ENCODE peak calls at places on chromosomes 7 and 10, in six cellular contexts. One of them, this sample, is unnamed.

GRCh38 chr10:30489291-30489823 is 55.4 kb downstream of the MAP3K8 start:
- DNase-seq in astrocyte: no peak
- DNase-seq in B cell: no peak
- DNase-seq in pancreas: no peak
- DNase-seq in adrenal gland: no peak
- DNase-seq in right lobe of liver: no peak
- DNase-seq in this sample: no peak

GRCh38 chr10:102633282-102633681 is 11.0 kb upstream of the TRIM8 start:
- DNase-seq in astrocyte: peak
- DNase-seq in B cell: no peak
- DNase-seq in pancreas: no peak
- DNase-seq in adrenal gland: peak
- DNase-seq in right lobe of liver: no peak
- DNase-seq in this sample: no peak

GRCh38 chr7:134714791-134715190 is 64.6 kb upstream of the CALD1 start:
- DNase-seq in astrocyte: no peak
- DNase-seq in B cell: no peak
- DNase-seq in pancreas: no peak
- DNase-seq in adrenal gland: no peak
- DNase-seq in right lobe of liver: no peak
- DNase-seq in this sample: no peak

GRCh38 chr10:89563861-89564478 is 28.6 kb upstream of the SLC16A12 start:
- DNase-seq in astrocyte: peak
- DNase-seq in B cell: peak
- DNase-seq in pancreas: no peak
- DNase-seq in adrenal gland: no peak
- DNase-seq in right lobe of liver: no peak
- DNase-seq in this sample: no peak

GRCh38 chr7:93044147-93044810 is 73.5 kb downstream of the SAMD9 start:
- DNase-seq in astrocyte: peak
- DNase-seq in B cell: no peak
- DNase-seq in pancreas: no peak
- DNase-seq in adrenal gland: no peak
- DNase-seq in right lobe of liver: no peak
- DNase-seq in this sample: no peak

GRCh38 chr10:34183397-34183796 is 631.7 kb downstream of the PARD3 start:
- DNase-seq in astrocyte: no peak
- DNase-seq in B cell: no peak
- DNase-seq in pancreas: no peak
- DNase-seq in adrenal gland: no peak
- DNase-seq in right lobe of liver: no peak
- DNase-seq in this sample: no peak

GRCh38 chr10:59362184-59362966 is at the start of gene FAM13C:
- DNase-seq in astrocyte: peak
- DNase-seq in B cell: peak
- DNase-seq in pancreas: peak
- DNase-seq in adrenal gland: peak
- DNase-seq in right lobe of liver: peak
- DNase-seq in this sample: peak

GRCh38 chr7:100892364-100893317 is 3.0 kb downstream of the ACHE start:
- DNase-seq in astrocyte: no peak
- DNase-seq in B cell: no peak
- DNase-seq in pancreas: peak
- DNase-seq in adrenal gland: no peak
- DNase-seq in right lobe of liver: no peak
- DNase-seq in this sample: no peak

GRCh38 chr7:136325578-136325977 is 348.4 kb upstream of the MTPN start:
- DNase-seq in astrocyte: no peak
- DNase-seq in B cell: no peak
- DNase-seq in pancreas: no peak
- DNase-seq in adrenal gland: no peak
- DNase-seq in right lobe of liver: no peak
- DNase-seq in this sample: no peak

GRCh38 chr7:2030475-2031456 is 202.0 kb downstream of the MAD1L1 start:
- DNase-seq in astrocyte: no peak
- DNase-seq in B cell: peak
- DNase-seq in pancreas: peak
- DNase-seq in adrenal gland: no peak
- DNase-seq in right lobe of liver: peak
- DNase-seq in this sample: no peak

GRCh38 chr7:31068006-31068675 is 16.0 kb downstream of the ADCYAP1R1 start:
- DNase-seq in astrocyte: no peak
- DNase-seq in B cell: no peak
- DNase-seq in pancreas: no peak
- DNase-seq in adrenal gland: no peak
- DNase-seq in right lobe of liver: no peak
- DNase-seq in this sample: no peak

GRCh38 chr10:49751636-49752510 is 10.2 kb downstream of the OGDHL start:
- DNase-seq in astrocyte: no peak
- DNase-seq in B cell: no peak
- DNase-seq in pancreas: no peak
- DNase-seq in adrenal gland: no peak
- DNase-seq in right lobe of liver: no peak
- DNase-seq in this sample: no peak

GRCh38 chr10:21297525-21298383 is 227.7 kb downstream of the SKIDA1 start:
- DNase-seq in astrocyte: no peak
- DNase-seq in B cell: no peak
- DNase-seq in pancreas: no peak
- DNase-seq in adrenal gland: no peak
- DNase-seq in right lobe of liver: no peak
- DNase-seq in this sample: no peak

GRCh38 chr7:74542558-74543117 is 88.9 kb downstream of the GTF2IRD1 start:
- DNase-seq in astrocyte: no peak
- DNase-seq in B cell: no peak
- DNase-seq in pancreas: no peak
- DNase-seq in adrenal gland: no peak
- DNase-seq in right lobe of liver: no peak
- DNase-seq in this sample: no peak

GRCh38 chr7:148697950-148698396 is 730 bp upstream of the CUL1 start:
- DNase-seq in astrocyte: no peak
- DNase-seq in B cell: no peak
- DNase-seq in pancreas: no peak
- DNase-seq in adrenal gland: no peak
- DNase-seq in right lobe of liver: no peak
- DNase-seq in this sample: no peak

GRCh38 chr7:139735912-139736595 is 41.7 kb downstream of the HIPK2 start:
- DNase-seq in astrocyte: no peak
- DNase-seq in B cell: no peak
- DNase-seq in pancreas: no peak
- DNase-seq in adrenal gland: no peak
- DNase-seq in right lobe of liver: no peak
- DNase-seq in this sample: no peak

GRCh38 chr7:143892527-143893300 is 9.3 kb downstream of the TCAF1 start:
- DNase-seq in astrocyte: peak
- DNase-seq in B cell: no peak
- DNase-seq in pancreas: no peak
- DNase-seq in adrenal gland: no peak
- DNase-seq in right lobe of liver: no peak
- DNase-seq in this sample: no peak

GRCh38 chr7:122628651-122629411 is 70.1 kb downstream of the RNF133 start:
- DNase-seq in astrocyte: peak
- DNase-seq in B cell: no peak
- DNase-seq in pancreas: no peak
- DNase-seq in adrenal gland: no peak
- DNase-seq in right lobe of liver: no peak
- DNase-seq in this sample: no peak

GRCh38 chr7:132776105-132776504 is 199.8 kb upstream of the PLXNA4 start:
- DNase-seq in astrocyte: no peak
- DNase-seq in B cell: no peak
- DNase-seq in pancreas: no peak
- DNase-seq in adrenal gland: no peak
- DNase-seq in right lobe of liver: no peak
- DNase-seq in this sample: peak

GRCh38 chr10:77874872-77875271 is 51.7 kb downstream of the DLG5 start:
- DNase-seq in astrocyte: no peak
- DNase-seq in B cell: no peak
- DNase-seq in pancreas: no peak
- DNase-seq in adrenal gland: no peak
- DNase-seq in right lobe of liver: no peak
- DNase-seq in this sample: no peak

GRCh38 chr7:35906191-35906908 is 105.5 kb downstream of the SEPTIN7 start:
- DNase-seq in astrocyte: peak
- DNase-seq in B cell: peak
- DNase-seq in pancreas: no peak
- DNase-seq in adrenal gland: peak
- DNase-seq in right lobe of liver: no peak
- DNase-seq in this sample: no peak

DNA sequence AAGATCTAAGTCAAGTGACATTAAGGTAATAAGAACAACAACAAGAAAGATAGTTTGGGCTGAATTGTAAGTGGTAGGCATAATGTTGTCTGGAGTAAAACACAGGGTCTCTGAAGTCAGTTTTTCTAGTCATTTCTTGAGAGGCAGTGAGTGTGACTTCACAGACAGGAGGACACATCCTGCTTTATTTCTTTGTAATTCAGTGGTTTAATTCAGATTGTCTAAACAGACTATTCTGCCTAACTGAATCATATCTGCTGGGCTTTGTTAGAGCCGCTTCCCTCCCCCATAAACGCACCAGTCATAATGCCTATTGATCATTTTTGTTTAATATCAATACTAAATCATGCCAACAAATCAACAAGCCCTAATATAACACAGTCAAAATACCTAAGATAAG is 46.8 kb downstream of the AGK start:
- DNase-seq in astrocyte: no peak
- DNase-seq in B cell: no peak
- DNase-seq in pancreas: no peak
- DNase-seq in adrenal gland: no peak
- DNase-seq in right lobe of liver: no peak
- DNase-seq in this sample: no peak
- TF ChIP-seq CTCF in astrocyte: no peak
- TF ChIP-seq CTCF in B cell: no peak
- TF ChIP-seq CTCF in pancreas: no peak
- TF ChIP-seq CTCF in adrenal gland: no peak
- TF ChIP-seq CTCF in right lobe of liver: no peak
- TF ChIP-seq CTCF in this sample: no peak

GRCh38 chr10:69861251-69862240 is 59.8 kb downstream of the COL13A1 start:
- DNase-seq in astrocyte: peak
- DNase-seq in B cell: no peak
- DNase-seq in pancreas: no peak
- DNase-seq in adrenal gland: peak
- DNase-seq in right lobe of liver: no peak
- DNase-seq in this sample: no peak
- TF ChIP-seq CTCF in astrocyte: peak
- TF ChIP-seq CTCF in B cell: no peak
- TF ChIP-seq CTCF in pancreas: peak
- TF ChIP-seq CTCF in adrenal gland: no peak
- TF ChIP-seq CTCF in right lobe of liver: peak
- TF ChIP-seq CTCF in this sample: peak

DNA sequence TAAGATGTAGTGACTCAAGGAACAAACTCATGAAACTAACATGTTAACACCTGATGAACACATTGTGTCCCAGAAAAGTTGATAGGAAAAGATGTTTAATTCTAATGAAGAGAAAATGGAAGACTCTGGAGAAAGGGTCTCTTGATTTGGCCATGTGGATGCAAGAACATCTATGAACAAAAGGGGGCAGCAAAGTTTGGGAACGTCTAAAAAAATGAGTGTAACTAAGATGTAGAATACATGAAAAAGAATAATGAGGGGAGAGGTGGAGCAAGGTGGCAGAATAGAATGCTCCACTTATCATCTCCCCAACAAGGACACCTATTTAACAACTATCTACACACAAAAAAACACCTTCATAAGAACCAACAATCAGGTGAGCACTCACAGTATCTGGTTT is 805.1 kb downstream of the TNS3 start:
- DNase-seq in astrocyte: no peak
- DNase-seq in B cell: no peak
- DNase-seq in pancreas: no peak
- DNase-seq in adrenal gland: no peak
- DNase-seq in right lobe of liver: no peak
- DNase-seq in this sample: no peak
- TF ChIP-seq CTCF in astrocyte: peak
- TF ChIP-seq CTCF in B cell: no peak
- TF ChIP-seq CTCF in pancreas: no peak
- TF ChIP-seq CTCF in adrenal gland: peak
- TF ChIP-seq CTCF in right lobe of liver: peak
- TF ChIP-seq CTCF in this sample: peak

GRCh38 chr7:151057737-151057988 is at the start of gene CDK5:
- DNase-seq in astrocyte: no peak
- DNase-seq in B cell: no peak
- DNase-seq in pancreas: no peak
- DNase-seq in adrenal gland: no peak
- DNase-seq in right lobe of liver: no peak
- DNase-seq in this sample: no peak

GRCh38 chr7:151059362-151060112 is at the start of gene SLC4A2:
- DNase-seq in astrocyte: no peak
- DNase-seq in B cell: peak
- DNase-seq in pancreas: peak
- DNase-seq in adrenal gland: peak
- DNase-seq in right lobe of liver: peak
- DNase-seq in this sample: no peak

GRCh38 chr7:151058766-151059361 is 525 bp upstream of the SLC4A2 start:
- DNase-seq in astrocyte: peak
- DNase-seq in B cell: no peak
- DNase-seq in pancreas: no peak
- DNase-seq in adrenal gland: no peak
- DNase-seq in right lobe of liver: no peak
- DNase-seq in this sample: no peak

GRCh38 chr7:151057038-151057736 is 510 bp downstream of the CDK5 start:
- DNase-seq in astrocyte: no peak
- DNase-seq in B cell: no peak
- DNase-seq in pancreas: no peak
- DNase-seq in adrenal gland: no peak
- DNase-seq in right lobe of liver: no peak
- DNase-seq in this sample: no peak

DNA sequence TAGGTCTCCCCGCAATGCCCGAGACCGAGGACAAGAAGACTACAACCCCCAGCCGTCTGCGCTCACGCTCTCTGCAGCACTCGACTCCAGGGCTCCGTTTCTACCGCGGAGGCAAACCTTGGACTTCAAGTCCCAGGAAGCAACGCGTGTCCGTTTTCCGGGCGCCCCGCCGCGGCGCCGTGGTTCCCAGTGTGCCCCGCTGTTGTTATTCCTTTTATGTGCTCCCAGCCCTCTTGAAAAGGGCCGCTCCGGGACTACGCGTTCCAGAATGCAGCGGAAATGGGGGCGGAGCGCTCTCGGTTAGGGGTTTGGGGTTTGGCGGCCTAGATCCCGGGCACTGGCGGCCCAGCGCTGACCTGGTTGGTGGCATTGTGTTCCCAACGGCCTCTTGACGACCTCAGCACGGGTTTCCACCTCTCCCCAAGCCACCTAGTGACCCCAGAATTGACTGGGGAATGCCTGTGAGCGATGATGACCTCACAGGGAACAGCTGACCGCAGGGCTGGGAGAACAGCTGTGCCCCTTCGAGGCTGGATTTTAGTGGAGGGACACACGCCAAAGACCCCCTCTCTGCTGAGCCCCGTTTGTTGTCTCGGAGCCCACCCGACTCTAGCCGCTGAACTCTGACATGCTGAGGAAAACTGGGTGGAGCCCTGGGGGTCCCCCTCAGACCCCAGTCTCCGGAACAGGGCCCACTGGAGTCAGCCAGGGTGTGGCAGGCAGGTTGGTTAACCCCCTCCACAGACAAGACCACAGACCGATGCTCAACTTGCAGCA is 480 bp upstream of the CDK5 start:
- DNase-seq in astrocyte: peak
- DNase-seq in B cell: peak
- DNase-seq in pancreas: peak
- DNase-seq in adrenal gland: peak
- DNase-seq in right lobe of liver: peak
- DNase-seq in this sample: peak
- TF ChIP-seq CTCF in astrocyte: no peak
- TF ChIP-seq CTCF in B cell: no peak
- TF ChIP-seq CTCF in pancreas: no peak
- TF ChIP-seq CTCF in adrenal gland: no peak
- TF ChIP-seq CTCF in right lobe of liver: no peak
- TF ChIP-seq CTCF in this sample: no peak